ENCODE peak calls at places on chromosomes 1 and 21, in five cellular contexts. S is K562, J is GM12878, O is SK-N-SH, A is HepG2. T is an unnamed sample.

GRCh38 chr1:167922611-167923074 is 8.7 kb upstream of the ADCY10 start:
- DNase-seq in S (no peak), J (no peak), O (no peak), A (no peak), T (no peak)

GRCh38 chr1:57761628-57762027 is 337.8 kb upstream of the DAB1 start:
- DNase-seq in S (no peak), J (no peak), O (peak), A (no peak), T (no peak)

GRCh38 chr1:162161921-162162550 is 92.5 kb downstream of the NOS1AP start:
- DNase-seq in S (no peak), J (no peak), O (no peak), A (no peak), T (no peak)

GRCh38 chr1:206575165-206575893 is 36.9 kb downstream of the EIF2D start:
- DNase-seq in S (peak), J (no peak), O (no peak), A (no peak), T (no peak)

GRCh38 chr1:182274618-182275017 is 117.0 kb downstream of the GLUL start:
- DNase-seq in S (no peak), J (no peak), O (no peak), A (no peak), T (no peak)

GRCh38 chr1:78054559-78054958 is 8.8 kb downstream of the GIPC2 start:
- DNase-seq in S (no peak), J (no peak), O (no peak), A (no peak), T (no peak)

GRCh38 chr1:165936542-165936941 is 109.1 kb downstream of the UCK2 start:
- DNase-seq in S (no peak), J (no peak), O (no peak), A (no peak), T (no peak)

GRCh38 chr1:21324368-21325137 is 34.3 kb upstream of the ECE1 start:
- DNase-seq in S (peak), J (peak), O (peak), A (no peak), T (no peak)

GRCh38 chr1:174623640-174624039 is 175.9 kb downstream of the GPR52 start:
- DNase-seq in S (no peak), J (no peak), O (no peak), A (peak), T (no peak)

GRCh38 chr1:204102029-204102611 is 29.2 kb downstream of the SOX13 start:
- DNase-seq in S (no peak), J (no peak), O (no peak), A (peak), T (no peak)

DNA sequence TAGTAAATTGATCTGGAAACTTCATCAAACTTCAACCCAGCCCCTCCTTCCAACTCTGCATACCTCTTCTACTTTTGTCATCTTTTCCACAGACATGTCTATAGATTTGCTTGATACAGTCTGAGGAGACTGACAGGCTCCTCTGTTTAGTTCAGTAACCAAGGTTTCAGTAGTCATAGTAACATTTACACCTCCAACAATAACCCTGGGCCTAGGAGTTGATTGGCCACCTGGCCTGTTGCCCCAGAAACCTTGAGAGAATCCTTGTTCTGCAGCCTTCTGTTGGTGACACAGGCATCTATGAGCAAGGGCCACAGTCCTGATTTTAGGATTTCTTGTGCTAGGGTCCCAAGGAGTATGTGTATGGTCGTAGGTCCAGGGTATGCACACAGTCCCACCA is at the start of gene CFAP141:
- DNase-seq in S (peak), J (no peak), O (no peak), A (no peak), T (no peak)
- TF ChIP-seq FOXM1 in S (no peak), J (no peak), O (no peak), A (no peak), T (no peak)

GRCh38 chr1:115283681-115284146 is 54.3 kb downstream of the NGF start:
- DNase-seq in S (no peak), J (no peak), O (no peak), A (no peak), T (no peak)

GRCh38 chr1:115286431-115287205 is 51.4 kb downstream of the NGF start:
- DNase-seq in S (no peak), J (no peak), O (no peak), A (no peak), T (no peak)

GRCh38 chr1:115283249-115283648 is 54.8 kb downstream of the NGF start:
- DNase-seq in S (no peak), J (no peak), O (no peak), A (no peak), T (no peak)

GRCh38 chr1:115282825-115283224 is 55.2 kb downstream of the NGF start:
- DNase-seq in S (no peak), J (no peak), O (no peak), A (no peak), T (no peak)

DNA sequence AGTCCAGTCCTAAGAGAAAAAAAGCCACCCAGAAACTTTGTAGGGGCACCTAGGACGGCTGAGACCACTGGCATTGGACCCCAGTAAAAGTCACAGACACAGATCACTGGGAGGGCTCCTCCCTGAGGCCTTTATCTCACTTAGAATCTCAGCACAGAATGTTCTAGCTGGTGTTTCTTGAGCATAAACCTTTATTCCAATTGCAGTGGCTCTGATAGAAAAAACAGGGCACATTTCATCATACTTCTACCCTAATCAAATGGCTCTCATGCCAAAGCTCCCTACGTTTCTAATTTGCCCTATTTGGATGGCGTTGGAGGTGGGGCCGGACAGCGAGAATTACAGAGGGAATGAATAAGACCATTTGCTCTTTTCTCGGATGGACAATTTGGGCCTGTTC is 53.8 kb downstream of the NGF start:
- DNase-seq in S (no peak), J (no peak), O (no peak), A (no peak), T (no peak)
- TF ChIP-seq FOXM1 in S (no peak), J (no peak), O (no peak), A (no peak), T (no peak)

GRCh38 chr1:2289607-2290006 is 61.5 kb downstream of the SKI start:
- DNase-seq in S (no peak), J (no peak), O (no peak), A (no peak), T (no peak)
- TF ChIP-seq FOXM1 in S (no peak), J (no peak), O (no peak), A (no peak), T (no peak)

GRCh38 chr1:55067022-55067781 is 27.9 kb downstream of the PCSK9 start:
- DNase-seq in S (no peak), J (no peak), O (no peak), A (no peak), T (no peak)
- TF ChIP-seq FOXM1 in S (no peak), J (no peak), O (no peak), A (no peak), T (no peak)

GRCh38 chr1:200409761-200410565 is at the start of gene ZNF281:
- DNase-seq in S (peak), J (peak), O (peak), A (peak), T (peak)

GRCh38 chr1:200414657-200415056 is 4.8 kb upstream of the ZNF281 start:
- DNase-seq in S (no peak), J (no peak), O (no peak), A (no peak), T (no peak)

GRCh38 chr1:200409203-200409760 is 554 bp downstream of the ZNF281 start:
- DNase-seq in S (peak), J (no peak), O (no peak), A (no peak), T (peak)

GRCh38 chr1:200410566-200410878 is 686 bp upstream of the ZNF281 start:
- DNase-seq in S (no peak), J (no peak), O (peak), A (no peak), T (no peak)

GRCh38 chr1:200411406-200412257 is 1.8 kb upstream of the ZNF281 start:
- DNase-seq in S (no peak), J (no peak), O (no peak), A (peak), T (no peak)
- TF ChIP-seq FOXM1 in S (no peak), J (no peak), O (no peak), A (no peak), T (no peak)

GRCh38 chr21:44912158-44912473 is 8.6 kb downstream of the ITGB2 start:
- DNase-seq in S (no peak), J (no peak), O (no peak), A (no peak), T (no peak)

GRCh38 chr21:44909719-44910118 is 11.0 kb downstream of the ITGB2 start:
- DNase-seq in S (no peak), J (no peak), O (no peak), A (no peak), T (no peak)

GRCh38 chr21:44910229-44911065 is 10.3 kb downstream of the ITGB2 start:
- DNase-seq in S (no peak), J (no peak), O (no peak), A (peak), T (no peak)

GRCh38 chr21:44911066-44911383 is 9.7 kb downstream of the ITGB2 start:
- DNase-seq in S (no peak), J (no peak), O (no peak), A (no peak), T (no peak)

GRCh38 chr21:44911384-44912157 is 9.1 kb downstream of the ITGB2 start:
- DNase-seq in S (peak), J (no peak), O (peak), A (peak), T (peak)
- TF ChIP-seq FOXM1 in S (no peak), J (no peak), O (no peak), A (no peak), T (no peak)

GRCh38 chr21:35204850-35205564 is 155.9 kb upstream of the RUNX1 start:
- DNase-seq in S (peak), J (no peak), O (no peak), A (no peak), T (no peak)
- TF ChIP-seq FOXM1 in S (no peak), J (no peak), O (no peak), A (no peak), T (no peak)

T was measured in HEK293T.